ENCODE peak calls at places on chromosomes 4 and X, in four cellular contexts. One of them, this sample, is unnamed.

GRCh38 chr4:11585506-11585905 is 156.8 kb upstream of the HS3ST1 start:
- DNase-seq in GM12878: no peak
- DNase-seq in HepG2: no peak
- DNase-seq in K562: no peak
- DNase-seq in this sample: no peak

GRCh38 chrX:48890296-48890925 is 7.2 kb downstream of the TIMM17B start:
- DNase-seq in HepG2: no peak
- DNase-seq in K562: no peak
- DNase-seq in GM12878: no peak
- DNase-seq in this sample: no peak

GRCh38 chr4:8270912-8271815 is 1.6 kb downstream of the HTRA3 start:
- DNase-seq in GM12878: no peak
- DNase-seq in K562: no peak
- DNase-seq in HepG2: no peak
- DNase-seq in this sample: no peak

GRCh38 chr4:150072906-150073714 is 5.1 kb upstream of the DCLK2 start:
- DNase-seq in GM12878: no peak
- DNase-seq in K562: no peak
- DNase-seq in HepG2: no peak
- DNase-seq in this sample: no peak

GRCh38 chrX:20046270-20046669 is 55.4 kb upstream of the BCLAF3 start:
- DNase-seq in HepG2: no peak
- DNase-seq in GM12878: no peak
- DNase-seq in K562: no peak
- DNase-seq in this sample: no peak

GRCh38 chr4:142563682-142564291 is 282.3 kb downstream of the INPP4B start:
- DNase-seq in HepG2: no peak
- DNase-seq in GM12878: peak
- DNase-seq in K562: no peak
- DNase-seq in this sample: no peak

GRCh38 chr4:90152024-90152423 is 24.8 kb downstream of the CCSER1 start:
- DNase-seq in K562: no peak
- DNase-seq in HepG2: no peak
- DNase-seq in GM12878: no peak
- DNase-seq in this sample: no peak

GRCh38 chr4:148263820-148264219 is 178.4 kb downstream of the NR3C2 start:
- DNase-seq in K562: no peak
- DNase-seq in HepG2: no peak
- DNase-seq in GM12878: no peak
- DNase-seq in this sample: no peak

GRCh38 chrX:30653415-30654131 is at the start of gene GK:
- DNase-seq in K562: peak
- DNase-seq in HepG2: no peak
- DNase-seq in GM12878: no peak
- DNase-seq in this sample: peak

GRCh38 chrX:134764202-134764785 is 106.0 kb upstream of the PLAC1 start:
- DNase-seq in K562: peak
- DNase-seq in HepG2: peak
- DNase-seq in GM12878: no peak
- DNase-seq in this sample: no peak

GRCh38 chr4:84966382-84967291 is at the start of gene WDFY3:
- DNase-seq in GM12878: no peak
- DNase-seq in HepG2: peak
- DNase-seq in K562: peak
- DNase-seq in this sample: peak

GRCh38 chr4:40995850-40996249 is 218.5 kb downstream of the APBB2 start:
- DNase-seq in GM12878: no peak
- DNase-seq in K562: no peak
- DNase-seq in HepG2: no peak
- DNase-seq in this sample: no peak

GRCh38 chr4:167934216-167934615 is 158.1 kb upstream of the ANXA10 start:
- DNase-seq in GM12878: no peak
- DNase-seq in HepG2: no peak
- DNase-seq in K562: no peak
- DNase-seq in this sample: no peak

GRCh38 chr4:189033801-189034347 is 894.6 kb downstream of the TRIML1 start:
- DNase-seq in GM12878: no peak
- DNase-seq in K562: no peak
- DNase-seq in HepG2: no peak
- DNase-seq in this sample: no peak

GRCh38 chr4:7394681-7395451 is 39.9 kb downstream of the PSAPL1 start:
- DNase-seq in GM12878: no peak
- DNase-seq in K562: no peak
- DNase-seq in HepG2: no peak
- DNase-seq in this sample: no peak

GRCh38 chrX:109732319-109732779 is 708 bp downstream of the ACSL4 start:
- DNase-seq in K562: peak
- DNase-seq in HepG2: no peak
- DNase-seq in GM12878: no peak
- DNase-seq in this sample: no peak

GRCh38 chr4:127868196-127868595 is 12.5 kb upstream of the PLK4 start:
- DNase-seq in HepG2: no peak
- DNase-seq in K562: no peak
- DNase-seq in GM12878: no peak
- DNase-seq in this sample: no peak

GRCh38 chrX:137916090-137916746 is 350.3 kb downstream of the ZIC3 start:
- DNase-seq in K562: peak
- DNase-seq in GM12878: no peak
- DNase-seq in HepG2: no peak
- DNase-seq in this sample: peak

GRCh38 chr4:86338989-86339388 is 20.9 kb downstream of the MAPK10 start:
- DNase-seq in K562: no peak
- DNase-seq in GM12878: no peak
- DNase-seq in HepG2: no peak
- DNase-seq in this sample: no peak

GRCh38 chrX:39493168-39493567 is 604.6 kb downstream of the BCOR start:
- DNase-seq in K562: no peak
- DNase-seq in GM12878: no peak
- DNase-seq in HepG2: no peak
- DNase-seq in this sample: no peak

GRCh38 chr4:110620352-110621327 is 2.2 kb downstream of the PITX2 start:
- DNase-seq in GM12878: no peak
- DNase-seq in HepG2: no peak
- DNase-seq in K562: no peak
- DNase-seq in this sample: peak

GRCh38 chr4:13531609-13531998 is 12.7 kb downstream of the NKX3-2 start:
- DNase-seq in GM12878: no peak
- DNase-seq in HepG2: no peak
- DNase-seq in K562: no peak
- DNase-seq in this sample: no peak

GRCh38 chr4:151197258-151197657 is 79.7 kb upstream of the PRSS48 start:
- DNase-seq in HepG2: no peak
- DNase-seq in K562: no peak
- DNase-seq in GM12878: no peak
- DNase-seq in this sample: no peak

DNA sequence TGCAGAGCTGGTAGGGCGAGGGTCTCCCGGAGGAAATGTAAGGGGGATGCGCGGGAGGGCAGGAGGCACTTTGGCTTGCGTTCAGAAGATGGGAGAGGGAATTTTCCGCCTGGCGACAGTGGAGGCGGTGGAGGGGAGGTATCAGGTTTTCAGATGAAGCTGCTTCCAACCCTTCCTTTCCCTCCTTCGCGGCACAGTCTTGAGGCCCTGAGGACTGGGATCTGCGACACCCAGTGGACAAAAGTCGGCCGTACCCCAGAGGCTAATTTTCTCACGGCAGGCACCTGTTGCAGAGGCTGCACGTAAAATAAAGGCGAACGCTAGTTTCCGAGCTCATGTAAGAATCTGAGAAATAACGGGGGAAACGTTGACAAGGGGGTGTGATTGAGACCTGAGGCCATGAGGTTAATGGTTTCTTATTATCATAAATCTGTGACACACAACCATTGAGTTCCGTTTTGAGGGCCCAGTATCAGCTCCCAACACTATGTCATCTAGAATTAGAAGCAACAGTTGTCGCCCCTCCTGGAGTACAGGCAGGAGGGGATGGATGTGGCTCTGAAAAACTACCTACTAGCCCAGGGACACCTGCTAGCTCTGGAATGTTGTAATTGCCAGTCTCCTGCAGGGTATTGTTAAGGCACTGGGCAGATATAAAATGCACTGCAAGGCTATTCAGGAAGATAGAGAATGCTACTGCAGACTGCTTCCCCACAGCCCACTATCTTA is 1.1 kb downstream of the ZCCHC18 start:
- DNase-seq in K562: peak
- DNase-seq in GM12878: no peak
- DNase-seq in HepG2: peak
- DNase-seq in this sample: peak
- TF ChIP-seq ATF2 in K562: no peak
- TF ChIP-seq ATF2 in GM12878: no peak
- TF ChIP-seq ATF2 in HepG2: no peak
- TF ChIP-seq ATF2 in this sample: no peak

GRCh38 chr4:83250666-83251065 is 33.9 kb downstream of the COQ2 start:
- DNase-seq in HepG2: no peak
- DNase-seq in GM12878: no peak
- DNase-seq in K562: no peak
- DNase-seq in this sample: no peak

GRCh38 chr4:83251074-83251835 is 33.3 kb downstream of the COQ2 start:
- DNase-seq in HepG2: no peak
- DNase-seq in K562: no peak
- DNase-seq in GM12878: no peak
- DNase-seq in this sample: no peak

GRCh38 chr4:83255584-83255983 is 29.0 kb downstream of the COQ2 start:
- DNase-seq in GM12878: no peak
- DNase-seq in HepG2: no peak
- DNase-seq in K562: no peak
- DNase-seq in this sample: no peak

GRCh38 chr4:83248486-83248885 is 36.1 kb downstream of the COQ2 start:
- DNase-seq in HepG2: no peak
- DNase-seq in GM12878: no peak
- DNase-seq in K562: no peak
- DNase-seq in this sample: no peak

GRCh38 chr4:83252782-83253405 is 31.7 kb downstream of the COQ2 start:
- DNase-seq in K562: peak
- DNase-seq in HepG2: peak
- DNase-seq in GM12878: no peak
- DNase-seq in this sample: peak
- TF ChIP-seq CREM in K562: no peak
- TF ChIP-seq CREM in HepG2: no peak
- TF ChIP-seq CREM in GM12878: no peak
- TF ChIP-seq CREM in this sample: no peak

GRCh38 chrX:53049127-53049517 is 533 bp downstream of the GPR173 start:
- DNase-seq in HepG2: no peak
- DNase-seq in GM12878: no peak
- DNase-seq in K562: no peak
- DNase-seq in this sample: no peak
- TF ChIP-seq ATF2 in HepG2: no peak
- TF ChIP-seq ATF2 in GM12878: no peak
- TF ChIP-seq ATF2 in K562: no peak
- TF ChIP-seq ATF2 in this sample: no peak

GRCh38 chr4:108146346-108146745 is 22.4 kb downstream of the LEF1 start:
- DNase-seq in K562: no peak
- DNase-seq in HepG2: no peak
- DNase-seq in GM12878: no peak
- DNase-seq in this sample: no peak
- TF ChIP-seq CREM in K562: no peak
- TF ChIP-seq CREM in HepG2: no peak
- TF ChIP-seq CREM in GM12878: no peak
- TF ChIP-seq CREM in this sample: no peak

GRCh38 chr4:158649111-158649680 is 22.5 kb downstream of the C4orf46 start:
- DNase-seq in GM12878: no peak
- DNase-seq in K562: no peak
- DNase-seq in HepG2: no peak
- DNase-seq in this sample: no peak
- TF ChIP-seq ATF2 in GM12878: no peak
- TF ChIP-seq ATF2 in K562: no peak
- TF ChIP-seq ATF2 in HepG2: no peak
- TF ChIP-seq ATF2 in this sample: no peak

GRCh38 chrX:16578218-16578617 is 71.7 kb upstream of the S100G start:
- DNase-seq in HepG2: no peak
- DNase-seq in GM12878: no peak
- DNase-seq in K562: no peak
- DNase-seq in this sample: no peak
- TF ChIP-seq CREM in HepG2: no peak
- TF ChIP-seq CREM in GM12878: no peak
- TF ChIP-seq CREM in K562: no peak
- TF ChIP-seq CREM in this sample: no peak

DNA sequence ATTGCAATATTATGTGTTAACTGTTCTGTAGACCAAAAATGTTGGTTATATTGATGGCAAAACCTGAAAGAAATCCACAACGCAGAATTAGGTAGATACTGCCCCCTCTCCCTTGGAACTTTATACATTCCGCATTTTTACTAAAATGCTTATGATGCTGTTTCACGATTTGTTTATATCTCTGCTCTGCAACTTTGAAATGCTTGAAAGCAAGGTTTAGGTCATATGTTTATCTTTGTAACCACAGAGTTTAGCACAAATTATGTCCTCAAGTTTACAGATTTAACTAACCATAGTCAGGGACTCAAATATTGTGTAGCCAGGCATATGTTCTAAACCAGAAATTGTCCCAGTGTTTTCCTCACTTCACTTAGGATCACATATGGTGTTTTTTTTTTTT is 66.1 kb upstream of the H2AZ1 start:
- DNase-seq in HepG2: no peak
- DNase-seq in GM12878: no peak
- DNase-seq in K562: no peak
- DNase-seq in this sample: no peak
- TF ChIP-seq ATF2 in HepG2: no peak
- TF ChIP-seq ATF2 in GM12878: no peak
- TF ChIP-seq ATF2 in K562: no peak
- TF ChIP-seq ATF2 in this sample: no peak

GRCh38 chr4:113440366-113440765 is 321.2 kb downstream of the CAMK2D start:
- DNase-seq in GM12878: no peak
- DNase-seq in K562: no peak
- DNase-seq in HepG2: no peak
- DNase-seq in this sample: no peak

GRCh38 chr4:113444386-113444785 is 317.2 kb downstream of the CAMK2D start:
- DNase-seq in K562: no peak
- DNase-seq in HepG2: no peak
- DNase-seq in GM12878: no peak
- DNase-seq in this sample: no peak

GRCh38 chr4:113446019-113446418 is 315.5 kb downstream of the CAMK2D start:
- DNase-seq in K562: no peak
- DNase-seq in HepG2: peak
- DNase-seq in GM12878: no peak
- DNase-seq in this sample: no peak

GRCh38 chr4:113445286-113445685 is 316.3 kb downstream of the CAMK2D start:
- DNase-seq in GM12878: no peak
- DNase-seq in K562: no peak
- DNase-seq in HepG2: no peak
- DNase-seq in this sample: no peak

GRCh38 chr4:113442821-113443220 is 318.7 kb downstream of the CAMK2D start:
- DNase-seq in K562: no peak
- DNase-seq in HepG2: no peak
- DNase-seq in GM12878: no peak
- DNase-seq in this sample: no peak
- TF ChIP-seq CREM in K562: no peak
- TF ChIP-seq CREM in HepG2: no peak
- TF ChIP-seq CREM in GM12878: no peak
- TF ChIP-seq CREM in this sample: no peak